ENCODE peak calls at places on chromosome 20, in four cellular contexts. One of them, this sample, is unnamed. For H3K4me1, the result is how much of the 10 kb centered on the place peaks cover.

GRCh38 chr20:41014557-41015088 is 14.0 kb upstream of the TOP1 start:
- DNase-seq in tibial nerve: no peak
- DNase-seq in Peyer's patch: no peak
- DNase-seq in ovary: no peak
- DNase-seq in this sample: no peak

GRCh38 chr20:61959301-61959700 is 106.4 kb downstream of the TAF4 start:
- DNase-seq in tibial nerve: no peak
- DNase-seq in Peyer's patch: no peak
- DNase-seq in ovary: peak
- DNase-seq in this sample: peak

GRCh38 chr20:33291830-33292355 is 8.9 kb downstream of the BPIFB1 start:
- DNase-seq in tibial nerve: peak
- DNase-seq in Peyer's patch: peak
- DNase-seq in ovary: peak
- DNase-seq in this sample: no peak

GRCh38 chr20:22601361-22602141 is 17.2 kb upstream of the FOXA2 start:
- DNase-seq in tibial nerve: no peak
- DNase-seq in Peyer's patch: no peak
- DNase-seq in ovary: no peak
- DNase-seq in this sample: no peak

GRCh38 chr20:61608275-61609085 is 356.4 kb downstream of the CDH4 start:
- DNase-seq in tibial nerve: no peak
- DNase-seq in Peyer's patch: no peak
- DNase-seq in ovary: no peak
- DNase-seq in this sample: peak

GRCh38 chr20:14866841-14867514 is 529.6 kb upstream of the FLRT3 start:
- DNase-seq in tibial nerve: no peak
- DNase-seq in Peyer's patch: no peak
- DNase-seq in ovary: no peak
- DNase-seq in this sample: no peak

GRCh38 chr20:23782366-23782983 is 31.7 kb upstream of the CST1 start:
- DNase-seq in tibial nerve: no peak
- DNase-seq in Peyer's patch: no peak
- DNase-seq in ovary: no peak
- DNase-seq in this sample: no peak

GRCh38 chr20:10537850-10538480 is 102.9 kb downstream of the SLX4IP start:
- DNase-seq in tibial nerve: no peak
- DNase-seq in Peyer's patch: no peak
- DNase-seq in ovary: no peak
- DNase-seq in this sample: no peak

GRCh38 chr20:32743237-32744112 is at the start of gene COMMD7:
- DNase-seq in tibial nerve: peak
- DNase-seq in Peyer's patch: peak
- DNase-seq in ovary: peak
- DNase-seq in this sample: peak

GRCh38 chr20:9407805-9408421 is 106.5 kb upstream of the LAMP5 start:
- DNase-seq in tibial nerve: peak
- DNase-seq in Peyer's patch: peak
- DNase-seq in ovary: no peak
- DNase-seq in this sample: no peak

GRCh38 chr20:49699200-49699992 is 14.3 kb downstream of the B4GALT5 start:
- DNase-seq in tibial nerve: no peak
- DNase-seq in Peyer's patch: no peak
- DNase-seq in ovary: no peak
- DNase-seq in this sample: no peak
- H3K4me1 ChIP-seq in tibial nerve: under half
- H3K4me1 ChIP-seq in Peyer's patch: half or more
- H3K4me1 ChIP-seq in ovary: under half
- H3K4me1 ChIP-seq in this sample: under half

GRCh38 chr20:36279362-36279761 is 26.8 kb upstream of the DLGAP4 start:
- DNase-seq in tibial nerve: no peak
- DNase-seq in Peyer's patch: no peak
- DNase-seq in ovary: no peak
- DNase-seq in this sample: peak
- H3K27ac ChIP-seq in tibial nerve: no peak
- H3K27ac ChIP-seq in Peyer's patch: no peak
- H3K27ac ChIP-seq in ovary: no peak
- H3K27ac ChIP-seq in this sample: no peak

GRCh38 chr20:59299961-59300340 is 460 bp upstream of the EDN3 start:
- DNase-seq in tibial nerve: no peak
- DNase-seq in Peyer's patch: peak
- DNase-seq in ovary: no peak
- DNase-seq in this sample: no peak
- H3K4me3 ChIP-seq in tibial nerve: no peak
- H3K4me3 ChIP-seq in Peyer's patch: peak
- H3K4me3 ChIP-seq in ovary: no peak
- H3K4me3 ChIP-seq in this sample: no peak

DNA sequence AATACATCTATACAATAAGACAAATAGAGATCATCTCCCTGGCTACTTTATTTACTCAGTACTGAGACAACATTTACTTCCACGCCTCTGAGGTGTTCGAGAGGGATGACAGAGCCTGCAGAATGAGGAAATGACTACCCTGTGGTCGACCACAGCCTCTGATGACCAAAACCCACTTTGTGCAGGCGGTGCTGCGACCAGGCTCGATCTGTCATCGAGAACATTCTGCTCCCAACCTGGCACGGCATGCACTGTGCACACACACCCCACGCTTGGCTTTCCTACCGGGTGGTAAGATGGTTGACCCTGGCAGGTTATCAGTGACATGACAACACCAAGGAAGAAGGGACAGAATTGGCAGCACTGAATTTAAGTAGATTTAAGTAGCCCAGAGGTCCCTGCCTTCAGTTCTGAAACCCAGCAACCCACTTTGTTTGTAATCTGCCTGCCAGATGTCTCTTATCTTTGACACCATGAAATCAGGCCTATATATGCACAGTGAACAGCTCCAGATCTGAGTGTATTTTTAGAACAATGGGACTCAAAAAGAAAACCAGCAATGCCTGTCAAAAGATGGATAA is 42.6 kb downstream of the TTI1 start:
- DNase-seq in tibial nerve: no peak
- DNase-seq in Peyer's patch: peak
- DNase-seq in ovary: no peak
- DNase-seq in this sample: peak
- H3K4me1 ChIP-seq in tibial nerve: under half
- H3K4me1 ChIP-seq in Peyer's patch: under half
- H3K4me1 ChIP-seq in ovary: under half
- H3K4me1 ChIP-seq in this sample: under half

GRCh38 chr20:5264807-5265206 is 51.9 kb downstream of the PROKR2 start:
- DNase-seq in tibial nerve: no peak
- DNase-seq in Peyer's patch: no peak
- DNase-seq in ovary: no peak
- DNase-seq in this sample: no peak
- H3K27ac ChIP-seq in tibial nerve: no peak
- H3K27ac ChIP-seq in Peyer's patch: no peak
- H3K27ac ChIP-seq in ovary: no peak
- H3K27ac ChIP-seq in this sample: no peak

GRCh38 chr20:44747166-44748004 is 1.7 kb downstream of the KCNK15 start:
- DNase-seq in tibial nerve: peak
- DNase-seq in Peyer's patch: peak
- DNase-seq in ovary: peak
- DNase-seq in this sample: peak

GRCh38 chr20:44745122-44745521 is 543 bp upstream of the KCNK15 start:
- DNase-seq in tibial nerve: no peak
- DNase-seq in Peyer's patch: no peak
- DNase-seq in ovary: no peak
- DNase-seq in this sample: no peak

GRCh38 chr20:44748005-44748370 is 2.3 kb downstream of the KCNK15 start:
- DNase-seq in tibial nerve: peak
- DNase-seq in Peyer's patch: no peak
- DNase-seq in ovary: no peak
- DNase-seq in this sample: no peak

GRCh38 chr20:44745560-44746366 is at the start of gene KCNK15:
- DNase-seq in tibial nerve: no peak
- DNase-seq in Peyer's patch: peak
- DNase-seq in ovary: peak
- DNase-seq in this sample: peak

GRCh38 chr20:44746367-44747165 is 901 bp downstream of the KCNK15 start:
- DNase-seq in tibial nerve: no peak
- DNase-seq in Peyer's patch: no peak
- DNase-seq in ovary: no peak
- DNase-seq in this sample: no peak
- H3K4me3 ChIP-seq in tibial nerve: peak
- H3K4me3 ChIP-seq in Peyer's patch: peak
- H3K4me3 ChIP-seq in ovary: peak
- H3K4me3 ChIP-seq in this sample: peak

GRCh38 chr20:54061106-54061881 is 9.1 kb downstream of the BCAS1 start:
- DNase-seq in tibial nerve: no peak
- DNase-seq in Peyer's patch: no peak
- DNase-seq in ovary: no peak
- DNase-seq in this sample: no peak
- H3K4me1 ChIP-seq in tibial nerve: under half
- H3K4me1 ChIP-seq in Peyer's patch: under half
- H3K4me1 ChIP-seq in ovary: under half
- H3K4me1 ChIP-seq in this sample: under half

This sample was measured in aorta.